ENCODE peak calls at places on chromosomes 6 and 20, in five cellular contexts. T is ovary, Z is A549, X is H1, D is heart left ventricle. F is an unnamed sample.

GRCh38 chr6:131023834-131024504 is 39.1 kb downstream of the EPB41L2 start:
- DNase-seq in Z (no peak), D (no peak), X (no peak), T (no peak), F (no peak)

GRCh38 chr6:135362124-135362523 is 135.4 kb downstream of the AHI1 start:
- DNase-seq in Z (no peak), X (no peak), T (no peak), D (no peak), F (no peak)

GRCh38 chr6:42032366-42032765 is 18.0 kb upstream of the TAF8 start:
- DNase-seq in X (no peak), T (no peak), D (no peak), Z (no peak), F (no peak)

GRCh38 chr6:148945311-148946021 is 198.6 kb downstream of the UST start:
- DNase-seq in T (no peak), Z (no peak), D (no peak), X (no peak), F (no peak)

GRCh38 chr6:169312658-169313346 is 59.2 kb upstream of the THBS2 start:
- DNase-seq in Z (no peak), D (no peak), X (no peak), T (no peak), F (no peak)

GRCh38 chr6:150634641-150635292 is 35.1 kb downstream of the PLEKHG1 start:
- DNase-seq in X (no peak), D (no peak), T (no peak), Z (no peak), F (no peak)

GRCh38 chr6:67630146-67630545 is 1004.9 kb upstream of the ADGRB3 start:
- DNase-seq in Z (no peak), X (no peak), T (no peak), D (no peak), F (no peak)

GRCh38 chr20:54067606-54068174 is 2.7 kb downstream of the BCAS1 start:
- DNase-seq in T (no peak), D (no peak), Z (peak; percentile 95), X (peak; percentile 29), F (peak; percentile 69)

GRCh38 chr6:135630789-135631376 is 133.3 kb upstream of the AHI1 start:
- DNase-seq in T (no peak), D (no peak), Z (no peak), X (no peak), F (no peak)

GRCh38 chr6:3782876-3783832 is 31.6 kb upstream of the PXDC1 start:
- DNase-seq in T (no peak), D (no peak), X (no peak), Z (no peak), F (no peak)

GRCh38 chr20:38217791-38218565 is 42.6 kb downstream of the KIAA1755 start:
- DNase-seq in T (no peak), X (peak; percentile 25), D (no peak), Z (peak; percentile 92), F (peak; percentile 93)

GRCh38 chr6:6712979-6713514 is 124.5 kb downstream of the LY86 start:
- DNase-seq in X (no peak), T (no peak), Z (no peak), D (no peak), F (peak; percentile 31)

GRCh38 chr20:12528591-12529041 is 480.2 kb upstream of the SPTLC3 start:
- DNase-seq in X (no peak), Z (no peak), D (no peak), T (no peak), F (no peak)

GRCh38 chr20:50399003-50399916 is 110.9 kb upstream of the PTPN1 start:
- DNase-seq in X (no peak), Z (no peak), D (peak; percentile 84), T (peak; percentile 65), F (no peak)

GRCh38 chr6:19896580-19897010 is 59.4 kb downstream of the ID4 start:
- DNase-seq in X (no peak), T (no peak), Z (no peak), D (no peak), F (no peak)

GRCh38 chr20:33211817-33212424 is 5.2 kb upstream of the BPIFA3 start:
- DNase-seq in T (no peak), Z (peak; percentile 83), X (peak; percentile 39), D (no peak), F (peak; percentile 45)

GRCh38 chr20:13507646-13508045 is 131.1 kb downstream of the TASP1 start:
- DNase-seq in Z (no peak), T (no peak), X (no peak), D (no peak), F (no peak)

GRCh38 chr20:2005831-2006426 is 12.1 kb upstream of the PDYN start:
- DNase-seq in T (peak; percentile 58), D (peak; percentile 80), X (peak; percentile 36), Z (no peak), F (peak; percentile 34)

GRCh38 chr20:24605937-24606455 is 136.6 kb downstream of the SYNDIG1 start:
- DNase-seq in Z (no peak), D (no peak), X (no peak), T (no peak), F (no peak)

GRCh38 chr6:77030929-77031674 is 432.2 kb downstream of the HTR1B start:
- DNase-seq in T (no peak), X (no peak), D (no peak), Z (no peak), F (no peak)

GRCh38 chr6:16362296-16362695 is 123.9 kb downstream of the GMPR start:
- DNase-seq in Z (no peak), X (no peak), D (no peak), T (no peak), F (no peak)

GRCh38 chr20:62372042-62372993 is 5.2 kb upstream of the LAMA5 start:
- DNase-seq in Z (no peak), T (no peak), X (no peak), D (peak; percentile 54), F (no peak)

GRCh38 chr6:158487495-158487894 is 72.4 kb upstream of the TMEM181 start:
- DNase-seq in X (no peak), T (no peak), D (no peak), Z (no peak), F (no peak)

GRCh38 chr20:37519508-37520416 is 1.3 kb upstream of the NNAT start:
- DNase-seq in X (no peak), T (no peak), Z (no peak), D (no peak), F (no peak)

GRCh38 chr20:39849171-39849570 is 839.9 kb downstream of the MAFB start:
- DNase-seq in X (no peak), D (no peak), T (no peak), Z (no peak), F (no peak)

GRCh38 chr6:149896491-149896890 is 1.4 kb downstream of the RAET1E start:
- DNase-seq in T (no peak), D (no peak), X (no peak), Z (no peak), F (no peak)

GRCh38 chr20:63124782-63125580 is 91.0 kb downstream of the YTHDF1 start:
- DNase-seq in D (peak; percentile 41), X (no peak), T (no peak), Z (no peak), F (no peak)

DNA sequence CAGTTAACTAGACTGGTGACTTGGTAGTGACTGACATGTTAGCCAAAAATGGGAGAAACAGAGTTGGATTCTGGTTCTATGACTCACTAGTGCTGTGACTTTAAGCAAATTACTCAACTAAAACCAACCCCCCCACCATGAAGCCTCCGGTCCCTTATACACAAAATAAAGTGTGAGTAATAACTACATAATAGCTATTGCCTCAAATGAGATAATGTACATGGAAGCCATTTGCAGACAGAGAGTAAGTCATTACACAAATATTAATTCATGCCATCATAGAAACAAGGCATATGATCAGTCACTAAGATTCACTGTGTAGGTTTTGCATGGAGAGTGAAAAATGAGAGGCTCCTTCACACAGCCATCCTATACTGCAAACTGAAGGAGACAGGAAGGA is 111.9 kb downstream of the HIVEP2 start:
- DNase-seq in X (no peak), Z (no peak), T (no peak), D (no peak), F (no peak)
- TF ChIP-seq POLR2A in X (no peak), Z (no peak), T (no peak), D (no peak), F (no peak)

GRCh38 chr20:60055740-60056139 is 97.5 kb downstream of the CDH26 start:
- DNase-seq in Z (no peak), X (no peak), T (no peak), D (peak; percentile 78), F (no peak)
- TF ChIP-seq POLR2A in Z (no peak), X (no peak), T (no peak), D (no peak), F (no peak)

DNA sequence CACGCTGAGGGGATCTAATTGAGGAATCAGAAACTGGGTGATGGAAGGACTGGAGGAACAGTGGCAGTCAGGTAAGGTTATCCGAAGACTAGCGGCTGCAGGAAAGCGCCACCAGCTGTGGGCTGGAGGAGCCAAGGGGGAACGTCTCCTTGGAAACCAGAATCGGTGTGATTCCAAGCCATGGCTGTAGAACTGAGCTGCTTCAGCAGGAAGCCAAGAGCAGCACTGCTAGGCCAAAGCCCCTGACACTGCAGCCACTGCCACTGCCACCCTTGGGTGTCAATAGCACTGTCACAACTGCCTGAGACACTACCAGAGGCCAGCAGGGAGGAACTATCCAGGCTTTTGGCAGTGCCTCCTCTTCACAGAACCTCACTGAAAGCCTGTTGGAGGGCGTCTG is 289.5 kb upstream of the SUPT3H start:
- DNase-seq in T (no peak), Z (no peak), D (no peak), X (no peak), F (no peak)
- TF ChIP-seq POLR2A in T (no peak), Z (no peak), D (no peak), X (no peak), F (no peak)

DNA sequence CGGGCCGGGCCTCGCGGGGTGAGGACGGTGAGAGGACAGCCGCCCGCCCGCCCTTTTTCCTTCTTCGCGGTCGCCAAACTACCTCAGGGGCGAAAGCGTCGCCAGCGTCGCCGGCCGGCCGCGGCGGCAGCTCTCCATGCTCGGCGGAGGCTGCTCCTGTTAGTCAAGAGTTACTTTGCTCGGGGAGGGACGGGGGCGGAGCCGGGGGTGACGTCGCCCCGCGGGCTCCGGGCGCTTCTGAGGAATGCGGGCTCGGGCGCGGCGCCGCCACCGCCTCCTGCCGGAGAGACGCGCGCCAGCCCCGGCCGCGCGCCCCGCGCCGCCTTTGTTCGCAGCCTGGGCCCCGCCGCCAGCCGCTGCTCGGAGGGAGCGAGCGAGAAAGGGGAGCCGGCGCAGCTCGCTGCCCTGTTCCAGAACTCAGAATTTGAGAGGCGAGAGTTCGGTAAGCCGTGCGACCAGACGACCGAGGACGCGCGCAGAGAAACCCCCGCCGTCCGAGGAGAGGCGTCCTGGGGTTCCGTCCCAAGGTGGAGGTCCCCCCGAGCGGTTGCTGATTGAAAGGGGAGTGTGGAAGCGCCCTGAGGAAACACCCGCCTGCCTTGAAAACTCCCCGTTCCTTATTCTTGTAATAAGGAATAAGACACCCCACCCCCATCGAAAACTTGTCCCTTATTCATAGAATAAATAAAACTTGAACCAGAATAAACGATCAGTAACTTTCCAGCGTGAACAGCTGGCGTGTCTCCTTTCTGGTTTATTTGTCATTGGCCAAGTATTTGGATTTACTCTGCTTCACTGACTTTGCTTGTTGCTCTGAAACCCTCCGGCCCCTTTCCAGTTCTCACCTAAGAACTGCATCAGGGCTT is at the start of gene PTPRK:
- DNase-seq in X (peak; percentile 77), Z (peak; percentile 50), T (peak; percentile 95), D (peak; percentile 96), F (peak; percentile 57)
- TF ChIP-seq POLR2A in X (peak; percentile 98), Z (peak; percentile 81), T (peak; percentile 92), D (peak; percentile 98), F (peak; percentile 91)

GRCh38 chr6:28399370-28400121 is at the start of gene ZSCAN12:
- DNase-seq in D (peak; percentile 89), X (peak; percentile 62), Z (peak; percentile 31), T (peak; percentile 86), F (peak; percentile 43)
- TF ChIP-seq POLR2A in D (no peak), X (peak; percentile 92), Z (peak; percentile 31), T (no peak), F (peak; percentile 36)